ENCODE peak calls at places on chromosomes 12 and 14, in ten cellular contexts. E is HAP-1; Q is A673; T is SK-N-SH; S is esophagus muscularis mucosa; Z is mesenchymal stem cell; V is upper lobe of right lung; C is neuronal stem cell; Y is tibial artery; G is CD8-positive, alpha-beta T cell. M is an unnamed sample.

GRCh38 chr14:75724414-75725204 is 63.6 kb downstream of the TTLL5 start:
- DNase-seq in E (no peak), Q (no peak), T (no peak), S (no peak), Z (no peak), V (no peak), C (no peak), Y (no peak), G (no peak), M (no peak)

GRCh38 chr12:105721915-105722314 is 391.4 kb downstream of the C12orf75 start:
- DNase-seq in E (no peak), Q (no peak), T (no peak), S (no peak), Z (no peak), V (no peak), C (no peak), Y (no peak), G (no peak), M (no peak)

GRCh38 chr12:60211244-60211643 is 615.4 kb downstream of the SLC16A7 start:
- DNase-seq in E (no peak), Q (no peak), T (no peak), S (no peak), Z (no peak), V (no peak), C (no peak), Y (no peak), G (no peak), M (no peak)

GRCh38 chr14:38882533-38882932 is 220.5 kb downstream of the SEC23A start:
- DNase-seq in E (no peak), Q (no peak), T (no peak), S (no peak), Z (peak; percentile 90), V (no peak), C (no peak), Y (no peak), G (no peak), M (no peak)

GRCh38 chr12:18158774-18159557 is 69.0 kb upstream of the RERGL start:
- DNase-seq in E (peak; percentile 71), Q (peak; percentile 63), T (peak; percentile 15), S (no peak), Z (peak; percentile 54), V (no peak), C (no peak), Y (no peak), G (no peak), M (no peak)

GRCh38 chr12:7638064-7638763 is 27.5 kb downstream of the APOBEC1 start:
- DNase-seq in E (peak; percentile 61), Q (no peak), T (peak; percentile 14), S (no peak), Z (no peak), V (no peak), C (peak; percentile 38), Y (no peak), G (no peak), M (no peak)

GRCh38 chr14:92696356-92696755 is 52.1 kb downstream of the LGMN start:
- DNase-seq in E (no peak), Q (no peak), T (no peak), S (no peak), Z (no peak), V (peak; percentile 10), C (no peak), Y (no peak), G (no peak), M (no peak)

GRCh38 chr12:57759360-57759980 is 4.6 kb downstream of the MARCHF9 start:
- DNase-seq in E (no peak), Q (no peak), T (peak; percentile 66), S (no peak), Z (no peak), V (no peak), C (no peak), Y (no peak), G (peak; percentile 55), M (peak; percentile 40)

GRCh38 chr12:75862692-75863471 is 168.7 kb downstream of the PHLDA1 start:
- DNase-seq in E (no peak), Q (no peak), T (no peak), S (no peak), Z (peak; percentile 74), V (no peak), C (no peak), Y (no peak), G (no peak), M (no peak)

GRCh38 chr14:78023112-78023511 is 147.1 kb upstream of the NRXN3 start:
- DNase-seq in E (no peak), Q (no peak), T (no peak), S (no peak), Z (no peak), V (no peak), C (no peak), Y (no peak), G (no peak), M (no peak)

GRCh38 chr12:27592548-27592947 is 68.5 kb downstream of the PPFIBP1 start:
- DNase-seq in E (no peak), Q (no peak), T (no peak), S (no peak), Z (peak; percentile 64), V (no peak), C (no peak), Y (peak; percentile 36), G (no peak), M (no peak)

GRCh38 chr12:80648866-80649265 is 58.6 kb upstream of the MYF6 start:
- DNase-seq in E (no peak), Q (no peak), T (no peak), S (no peak), Z (peak; percentile 8), V (no peak), C (no peak), Y (no peak), G (no peak), M (no peak)

GRCh38 chr14:68792022-68792829 is 641 bp downstream of the ZFP36L1 start:
- DNase-seq in E (peak; percentile 48), Q (peak; percentile 40), T (no peak), S (peak; percentile 92), Z (no peak), V (peak; percentile 70), C (no peak), Y (no peak), G (peak; percentile 19), M (peak; percentile 28)

GRCh38 chr12:1828863-1829262 is 8.5 kb downstream of the LRTM2 start:
- DNase-seq in E (no peak), Q (no peak), T (no peak), S (no peak), Z (no peak), V (no peak), C (no peak), Y (no peak), G (no peak), M (no peak)

GRCh38 chr12:80862606-80863005 is 75.1 kb downstream of the LIN7A start:
- DNase-seq in E (no peak), Q (peak; percentile 51), T (no peak), S (no peak), Z (peak; percentile 7), V (no peak), C (no peak), Y (no peak), G (no peak), M (no peak)

GRCh38 chr12:84480803-84481202 is 431.8 kb downstream of the SLC6A15 start:
- DNase-seq in E (no peak), Q (no peak), T (no peak), S (no peak), Z (no peak), V (no peak), C (no peak), Y (no peak), G (no peak), M (no peak)
- H3K4me3 ChIP-seq in E (no peak overlapping the region), Q (no peak overlapping the region), T (no peak overlapping the region), S (no peak overlapping the region), Z (no peak overlapping the region), V (no peak overlapping the region), C (no peak overlapping the region), Y (no peak overlapping the region), G (no peak overlapping the region), M (no peak overlapping the region)

DNA sequence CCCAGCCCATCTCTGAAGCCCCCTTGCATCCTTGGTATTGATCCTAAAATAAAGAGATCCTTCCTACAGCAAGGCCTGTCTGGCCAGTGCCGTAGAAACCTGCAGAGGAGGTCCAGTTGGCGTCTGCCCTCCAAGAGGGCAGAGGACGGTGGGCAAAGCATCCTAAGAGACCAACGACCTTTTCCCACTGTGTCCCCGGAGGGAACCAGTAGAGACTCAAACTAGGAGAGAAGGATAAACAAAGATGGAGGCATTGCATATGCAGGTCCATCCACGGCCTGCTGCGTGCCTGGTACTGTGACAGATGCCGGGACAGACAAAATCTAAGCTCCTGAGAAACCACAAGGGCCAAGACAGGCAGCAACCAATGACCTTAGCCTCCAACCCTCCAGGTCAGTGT is 3.8 kb downstream of the NCKAP5L start:
- DNase-seq in E (no peak), Q (no peak), T (no peak), S (no peak), Z (no peak), V (no peak), C (no peak), Y (no peak), G (no peak), M (no peak)
- H3K4me1 ChIP-seq in E (peaks cover 8% of the 10 kb centered on the region), Q (peaks cover 23% of the 10 kb centered on the region), T (peaks cover 31% of the 10 kb centered on the region), S (peaks cover 82% of the 10 kb centered on the region), Z (peaks cover 52% of the 10 kb centered on the region), V (peaks cover 63% of the 10 kb centered on the region), C (peaks cover 29% of the 10 kb centered on the region), Y (peaks cover 62% of the 10 kb centered on the region), G (peaks cover 30% of the 10 kb centered on the region), M (peaks cover 30% of the 10 kb centered on the region)

GRCh38 chr14:21307641-21308040 is 27.8 kb downstream of the RPGRIP1 start:
- DNase-seq in E (no peak), Q (no peak), T (no peak), S (no peak), Z (no peak), V (no peak), C (no peak), Y (no peak), G (no peak), M (no peak)

GRCh38 chr14:21309956-21310355 is 30.1 kb downstream of the RPGRIP1 start:
- DNase-seq in E (no peak), Q (no peak), T (no peak), S (no peak), Z (no peak), V (no peak), C (no peak), Y (no peak), G (no peak), M (no peak)

GRCh38 chr14:21308132-21308478 is 28.2 kb downstream of the RPGRIP1 start:
- DNase-seq in E (no peak), Q (no peak), T (no peak), S (no peak), Z (no peak), V (no peak), C (no peak), Y (no peak), G (no peak), M (no peak)

GRCh38 chr14:21308479-21309237 is 28.8 kb downstream of the RPGRIP1 start:
- DNase-seq in E (peak; percentile 95), Q (peak; percentile 89), T (no peak), S (no peak), Z (peak; percentile 82), V (peak; percentile 85), C (peak; percentile 83), Y (peak; percentile 31), G (peak; percentile 80), M (peak; percentile 78)

GRCh38 chr14:21309238-21309636 is 29.4 kb downstream of the RPGRIP1 start:
- DNase-seq in E (no peak), Q (no peak), T (no peak), S (no peak), Z (no peak), V (no peak), C (no peak), Y (no peak), G (no peak), M (no peak)
- H3K4me3 ChIP-seq in E (peak overlapping the region; percentile 22), Q (peak overlapping the region; percentile 5), T (no peak overlapping the region), S (peak overlapping the region; percentile 32), Z (no peak overlapping the region), V (peak overlapping the region; percentile 41), C (no peak overlapping the region), Y (peak overlapping the region; percentile 26), G (peak overlapping the region; percentile 44), M (peak overlapping the region; percentile 61)

GRCh38 chr14:73460691-73461127 is 2.4 kb upstream of the NUMB start:
- DNase-seq in E (no peak), Q (peak; percentile 77), T (no peak), S (no peak), Z (peak; percentile 68), V (no peak), C (no peak), Y (no peak), G (no peak), M (no peak)
- H3K4me1 ChIP-seq in E (peaks cover 47% of the 10 kb centered on the region), Q (peaks cover 47% of the 10 kb centered on the region), T (peaks cover 36% of the 10 kb centered on the region), S (peaks cover 88% of the 10 kb centered on the region), Z (peaks cover 2% of the 10 kb centered on the region), V (peaks cover 59% of the 10 kb centered on the region), C (peaks cover 4% of the 10 kb centered on the region), Y (peaks cover 37% of the 10 kb centered on the region), G (peaks cover 21% of the 10 kb centered on the region), M (peaks cover 20% of the 10 kb centered on the region)